ENCODE peak calls at places on chromosomes 7 and 10, in seven cellular contexts. B is IMR-90, Q is Peyer's patch, E is body of pancreas, G is choroid plexus epithelial cell, O is SK-N-SH, I is transverse colon. X is an unnamed sample.

GRCh38 chr10:34323197-34323596 is 491.9 kb downstream of the PARD3 start:
- DNase-seq in B (peak), Q (no peak), E (no peak), G (peak), O (no peak), I (no peak), X (no peak)

GRCh38 chr10:69385454-69386350 is 31.0 kb downstream of the TACR2 start:
- DNase-seq in B (no peak), Q (no peak), E (no peak), G (no peak), O (no peak), I (no peak), X (no peak)

GRCh38 chr7:12315049-12315448 is 88.6 kb downstream of the VWDE start:
- DNase-seq in B (no peak), Q (no peak), E (no peak), G (peak), O (no peak), I (no peak), X (no peak)

GRCh38 chr7:56033671-56034432 is 17.4 kb downstream of the PSPH start:
- DNase-seq in B (peak), Q (peak), E (peak), G (peak), O (peak), I (peak), X (peak)

GRCh38 chr7:154794147-154794780 is 208.7 kb downstream of the PAXIP1 start:
- DNase-seq in B (no peak), Q (no peak), E (peak), G (no peak), O (no peak), I (peak), X (no peak)

GRCh38 chr7:47375121-47375551 is 206.8 kb downstream of the TNS3 start:
- DNase-seq in B (peak), Q (peak), E (no peak), G (peak), O (no peak), I (peak), X (no peak)

GRCh38 chr7:44772440-44772839 is 23.8 kb downstream of the ZMIZ2 start:
- DNase-seq in B (no peak), Q (no peak), E (no peak), G (no peak), O (no peak), I (no peak), X (no peak)

GRCh38 chr10:124741281-124741921 is 2.8 kb downstream of the FAM53B start:
- DNase-seq in B (peak), Q (peak), E (peak), G (peak), O (peak), I (peak), X (peak)

GRCh38 chr7:154698726-154699291 is 304.1 kb downstream of the PAXIP1 start:
- DNase-seq in B (no peak), Q (no peak), E (no peak), G (no peak), O (peak), I (no peak), X (no peak)

GRCh38 chr10:131475803-131476202 is 164.3 kb upstream of the TCERG1L start:
- DNase-seq in B (no peak), Q (no peak), E (no peak), G (no peak), O (no peak), I (no peak), X (no peak)

GRCh38 chr7:3013975-3014792 is 29.5 kb downstream of the CARD11 start:
- DNase-seq in B (no peak), Q (peak), E (no peak), G (no peak), O (no peak), I (no peak), X (peak)

GRCh38 chr7:141072548-141073172 is 1.2 kb upstream of the TMEM178B start:
- DNase-seq in B (peak), Q (peak), E (peak), G (peak), O (peak), I (peak), X (no peak)

GRCh38 chr7:34128762-34129161 is 223.4 kb downstream of the BMPER start:
- DNase-seq in B (peak), Q (no peak), E (no peak), G (peak), O (no peak), I (no peak), X (no peak)

GRCh38 chr7:74038194-74038961 is 10.4 kb downstream of the ELN start:
- DNase-seq in B (no peak), Q (no peak), E (no peak), G (no peak), O (no peak), I (no peak), X (no peak)

GRCh38 chr10:14748471-14748870 is 26.2 kb downstream of the FAM107B start:
- DNase-seq in B (no peak), Q (no peak), E (peak), G (no peak), O (no peak), I (no peak), X (peak)

GRCh38 chr7:155647734-155648133 is 3.3 kb downstream of the RBM33 start:
- DNase-seq in B (no peak), Q (no peak), E (no peak), G (no peak), O (no peak), I (no peak), X (no peak)

GRCh38 chr10:63007112-63007511 is 126.0 kb upstream of the NRBF2 start:
- DNase-seq in B (no peak), Q (no peak), E (no peak), G (no peak), O (no peak), I (no peak), X (no peak)

GRCh38 chr7:23106491-23106800 is 861 bp downstream of the KLHL7 start:
- DNase-seq in B (no peak), Q (no peak), E (peak), G (no peak), O (peak), I (peak), X (no peak)

GRCh38 chr10:97686301-97686961 is 610 bp downstream of the AVPI1 start:
- DNase-seq in B (no peak), Q (no peak), E (no peak), G (no peak), O (no peak), I (no peak), X (peak)

GRCh38 chr10:3902054-3902808 is 117.2 kb upstream of the KLF6 start:
- DNase-seq in B (no peak), Q (peak), E (peak), G (peak), O (no peak), I (peak), X (no peak)

GRCh38 chr10:112360308-112361270 is 13.3 kb upstream of the ACSL5 start:
- DNase-seq in B (peak), Q (peak), E (peak), G (peak), O (no peak), I (peak), X (peak)

GRCh38 chr10:89280501-89280900 is 21.3 kb upstream of the IFIT2 start:
- DNase-seq in B (no peak), Q (no peak), E (no peak), G (no peak), O (no peak), I (no peak), X (no peak)

GRCh38 chr7:148242271-148242801 is 348.2 kb upstream of the C7orf33 start:
- DNase-seq in B (peak), Q (peak), E (peak), G (peak), O (peak), I (peak), X (no peak)

GRCh38 chr7:31249671-31250070 is 90.9 kb downstream of the NEUROD6 start:
- DNase-seq in B (no peak), Q (no peak), E (no peak), G (no peak), O (no peak), I (no peak), X (no peak)

GRCh38 chr7:67738145-67738544 is 741.5 kb downstream of the TYW1 start:
- DNase-seq in B (no peak), Q (no peak), E (no peak), G (no peak), O (no peak), I (no peak), X (no peak)

GRCh38 chr10:49579621-49580020 is 30.5 kb upstream of the SLC18A3 start:
- DNase-seq in B (no peak), Q (no peak), E (no peak), G (no peak), O (no peak), I (no peak), X (no peak)

GRCh38 chr10:121595806-121596667 is 2.2 kb downstream of the FGFR2 start:
- DNase-seq in B (no peak), Q (no peak), E (peak), G (no peak), O (no peak), I (no peak), X (peak)

GRCh38 chr7:47661051-47661714 is 79.3 kb upstream of the TNS3 start:
- DNase-seq in B (no peak), Q (no peak), E (no peak), G (no peak), O (peak), I (no peak), X (no peak)

GRCh38 chr10:29841724-29842649 is 207.2 kb upstream of the SVIL start:
- DNase-seq in B (peak), Q (no peak), E (peak), G (peak), O (peak), I (peak), X (peak)

GRCh38 chr7:37467017-37467416 is 18.4 kb upstream of the ELMO1 start:
- DNase-seq in B (no peak), Q (no peak), E (no peak), G (no peak), O (no peak), I (no peak), X (no peak)

GRCh38 chr7:79199961-79200360 is 253.5 kb downstream of the MAGI2 start:
- DNase-seq in B (peak), Q (no peak), E (no peak), G (no peak), O (no peak), I (no peak), X (no peak)
- H3K4me3 ChIP-seq in B (no peak), Q (no peak), E (no peak), G (no peak), O (no peak), I (no peak), X (no peak)

DNA sequence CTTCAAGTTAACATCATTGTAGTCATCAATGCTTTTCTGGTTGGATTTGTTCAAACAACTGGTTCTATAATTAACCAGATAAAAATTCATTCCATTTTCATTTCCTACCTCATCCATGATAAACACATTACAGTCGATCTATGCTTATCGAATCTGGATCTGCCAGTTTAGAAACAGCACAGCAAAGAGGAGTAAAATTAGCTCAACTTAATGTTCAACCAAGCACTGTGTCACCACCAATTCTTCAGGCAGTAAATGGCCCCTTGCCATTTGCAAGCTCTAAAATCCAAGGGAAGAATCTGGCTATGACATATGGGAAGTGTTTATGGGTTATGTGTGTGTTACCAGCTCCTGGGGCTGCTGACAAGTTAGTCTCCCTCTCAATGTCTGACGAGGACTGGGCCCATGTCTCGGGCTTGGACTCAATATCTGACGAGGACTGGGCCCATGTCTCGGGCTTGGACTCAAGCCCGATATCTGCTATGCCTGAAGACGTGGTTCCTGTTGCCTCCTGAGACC is 5.8 kb upstream of the ITIH2 start:
- DNase-seq in B (no peak), Q (no peak), E (no peak), G (no peak), O (no peak), I (no peak), X (no peak)
- H3K4me3 ChIP-seq in B (no peak), Q (no peak), E (no peak), G (no peak), O (no peak), I (no peak), X (no peak)

DNA sequence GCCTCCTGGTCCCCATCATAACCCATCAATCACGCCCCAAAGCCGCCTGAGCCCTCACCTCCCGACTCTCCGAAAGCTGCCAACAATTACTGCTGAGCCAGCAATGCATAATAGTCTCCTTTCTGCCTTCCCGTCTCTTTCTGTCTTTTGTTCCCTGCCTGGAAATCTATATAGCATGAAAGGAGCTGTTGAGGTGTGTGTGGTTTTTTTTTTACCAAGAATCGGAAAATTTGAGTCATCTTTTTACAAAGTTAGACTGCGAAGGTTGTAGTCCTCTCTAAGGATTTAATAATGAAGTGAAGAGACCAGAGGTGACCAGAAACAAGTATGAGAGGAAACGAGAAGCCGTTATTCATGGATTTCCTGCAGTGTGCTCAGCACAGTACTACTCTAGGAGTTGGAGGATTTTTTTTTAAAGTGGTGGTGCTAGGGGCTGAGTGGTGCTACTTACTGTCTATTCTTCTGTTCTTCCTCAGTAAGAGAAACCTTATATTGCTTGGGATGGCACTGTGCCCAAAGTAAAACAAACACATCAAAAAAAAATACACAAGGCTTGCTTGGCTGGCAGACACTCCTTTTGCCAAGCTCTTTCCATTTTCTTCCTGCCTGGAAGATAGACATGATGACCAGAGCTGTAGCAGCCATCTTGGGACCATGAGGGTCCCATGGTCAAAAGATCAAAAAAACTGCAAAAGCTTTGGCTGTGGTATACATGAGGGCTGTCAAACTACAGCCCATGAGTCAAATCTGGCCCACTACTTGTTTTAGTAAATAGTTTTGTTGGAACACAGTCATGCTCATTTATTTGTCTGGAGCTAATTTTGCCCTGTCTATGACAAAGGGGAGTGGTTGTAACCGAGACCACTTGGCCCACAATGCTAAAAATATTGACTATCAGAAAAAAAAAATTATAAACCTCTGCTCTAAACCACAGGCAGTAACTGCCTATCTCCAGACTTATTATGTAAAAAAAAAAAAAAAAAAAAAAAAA is 37.3 kb downstream of the ASB13 start:
- DNase-seq in B (peak), Q (no peak), E (no peak), G (peak), O (no peak), I (no peak), X (no peak)
- H3K4me3 ChIP-seq in B (no peak), Q (no peak), E (no peak), G (no peak), O (no peak), I (peak), X (no peak)

GRCh38 chr7:41997151-41997550 is 239.9 kb downstream of the GLI3 start:
- DNase-seq in B (no peak), Q (no peak), E (no peak), G (no peak), O (no peak), I (no peak), X (no peak)
- H3K4me3 ChIP-seq in B (no peak), Q (no peak), E (no peak), G (no peak), O (no peak), I (no peak), X (no peak)

GRCh38 chr7:86645676-86646276 is 2.1 kb downstream of the GRM3 start:
- DNase-seq in B (no peak), Q (no peak), E (no peak), G (no peak), O (peak), I (no peak), X (no peak)
- H3K4me3 ChIP-seq in B (no peak), Q (no peak), E (no peak), G (no peak), O (no peak), I (no peak), X (no peak)

DNA sequence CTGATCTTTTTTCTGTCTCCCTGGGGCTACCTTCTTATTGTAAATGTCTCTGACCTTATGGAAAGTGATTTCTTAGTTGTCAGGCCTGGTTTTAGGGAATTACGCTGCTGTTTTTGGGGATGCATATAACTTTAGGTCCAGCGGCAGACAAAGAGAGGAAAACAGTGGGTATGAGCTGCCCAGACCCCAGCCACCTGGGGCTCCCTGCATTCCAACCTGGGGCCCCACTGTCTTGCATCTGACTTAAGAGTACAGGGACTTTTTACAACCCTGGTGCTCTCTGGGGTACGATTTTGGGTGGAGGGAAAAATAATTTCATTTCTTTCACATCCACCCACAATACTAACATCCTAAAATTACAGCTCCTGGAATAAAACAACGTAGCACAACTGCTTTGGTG is 119.4 kb downstream of the PRPF18 start:
- DNase-seq in B (no peak), Q (no peak), E (no peak), G (no peak), O (no peak), I (no peak), X (no peak)
- H3K4me3 ChIP-seq in B (peak), Q (no peak), E (peak), G (peak), O (no peak), I (peak), X (no peak)

GRCh38 chr7:116592445-116592844 is 67.6 kb downstream of the CAV1 start:
- DNase-seq in B (no peak), Q (peak), E (peak), G (no peak), O (no peak), I (peak), X (no peak)

GRCh38 chr7:116591202-116592040 is 66.6 kb downstream of the CAV1 start:
- DNase-seq in B (peak), Q (no peak), E (no peak), G (peak), O (peak), I (no peak), X (no peak)

GRCh38 chr7:116593359-116594075 is 68.7 kb downstream of the CAV1 start:
- DNase-seq in B (no peak), Q (no peak), E (no peak), G (no peak), O (no peak), I (no peak), X (no peak)

GRCh38 chr7:116595063-116595462 is 70.2 kb downstream of the CAV1 start:
- DNase-seq in B (no peak), Q (no peak), E (no peak), G (no peak), O (no peak), I (no peak), X (no peak)

GRCh38 chr7:116592041-116592355 is 67.2 kb downstream of the CAV1 start:
- DNase-seq in B (no peak), Q (no peak), E (no peak), G (no peak), O (no peak), I (no peak), X (no peak)
- H3K4me3 ChIP-seq in B (no peak), Q (no peak), E (no peak), G (no peak), O (peak), I (no peak), X (no peak)

GRCh38 chr7:98784216-98784785 is 85.5 kb downstream of the TMEM130 start:
- DNase-seq in B (no peak), Q (no peak), E (no peak), G (no peak), O (no peak), I (no peak), X (no peak)

GRCh38 chr7:98788921-98789320 is 80.9 kb downstream of the TMEM130 start:
- DNase-seq in B (no peak), Q (no peak), E (no peak), G (no peak), O (no peak), I (no peak), X (no peak)

DNA sequence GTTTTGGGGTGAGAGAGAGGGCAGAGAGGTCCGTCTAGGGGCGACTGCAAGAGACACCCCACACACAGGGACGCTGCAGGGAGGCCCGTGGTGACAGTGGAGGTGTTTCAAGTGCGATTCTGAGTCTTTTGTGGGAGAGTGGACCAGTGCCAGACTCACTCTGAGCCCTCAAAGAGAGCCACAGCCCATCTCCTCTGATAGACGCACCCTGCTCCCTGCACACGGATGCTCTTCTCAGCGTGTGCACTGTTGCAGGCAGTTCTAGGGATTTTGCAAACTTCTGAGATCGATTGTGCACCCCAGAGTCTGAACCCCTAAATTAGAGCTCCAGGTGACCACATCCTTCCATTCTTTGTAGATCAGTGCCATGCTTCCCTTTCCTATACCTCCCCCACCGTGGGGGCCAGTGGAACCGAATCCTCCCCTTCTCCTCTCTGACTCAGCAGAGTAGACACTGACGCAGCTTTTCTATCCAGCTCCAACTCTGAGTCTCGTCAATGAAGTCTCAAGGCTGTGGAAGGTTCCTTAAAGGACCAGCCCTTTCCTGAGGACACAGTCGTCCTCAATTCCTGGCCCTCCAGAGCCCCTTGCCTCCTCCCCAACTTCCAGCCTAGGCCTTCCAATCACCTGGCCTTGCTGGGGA is 83.8 kb downstream of the TMEM130 start:
- DNase-seq in B (no peak), Q (no peak), E (no peak), G (no peak), O (no peak), I (no peak), X (no peak)
- H3K4me3 ChIP-seq in B (no peak), Q (no peak), E (no peak), G (no peak), O (no peak), I (no peak), X (no peak)

GRCh38 chr7:152588350-152588749 is 87.6 kb downstream of the XRCC2 start:
- DNase-seq in B (peak), Q (no peak), E (peak), G (peak), O (no peak), I (no peak), X (peak)
- H3K4me3 ChIP-seq in B (no peak), Q (no peak), E (no peak), G (no peak), O (no peak), I (no peak), X (no peak)

GRCh38 chr10:24307173-24307572 is 98.2 kb downstream of the KIAA1217 start:
- DNase-seq in B (no peak), Q (no peak), E (no peak), G (no peak), O (no peak), I (no peak), X (no peak)

GRCh38 chr10:24303522-24304310 is 94.8 kb downstream of the KIAA1217 start:
- DNase-seq in B (peak), Q (no peak), E (peak), G (peak), O (no peak), I (no peak), X (no peak)

GRCh38 chr10:24307696-24308476 is 98.9 kb downstream of the KIAA1217 start:
- DNase-seq in B (no peak), Q (no peak), E (no peak), G (peak), O (no peak), I (no peak), X (no peak)

GRCh38 chr10:24305551-24306506 is 96.9 kb downstream of the KIAA1217 start:
- DNase-seq in B (peak), Q (no peak), E (no peak), G (peak), O (no peak), I (no peak), X (no peak)

GRCh38 chr10:24306507-24306875 is 97.6 kb downstream of the KIAA1217 start:
- DNase-seq in B (no peak), Q (no peak), E (no peak), G (peak), O (no peak), I (no peak), X (no peak)
- H3K4me3 ChIP-seq in B (no peak), Q (no peak), E (no peak), G (no peak), O (no peak), I (no peak), X (no peak)

X was measured in lower leg skin.